ENCODE peak calls at places on chromosomes 2 and 18, in five cellular contexts. K is endodermal cell, R is heart left ventricle, C is H1, O is mucosa of descending colon. E is an unnamed sample. For H3K36me3, the result is how much of the 10 kb centered on the place peaks cover.

GRCh38 chr18:11925800-11926481 is 17.8 kb upstream of the MPPE1 start:
- DNase-seq in C (no peak), O (no peak), K (no peak), R (no peak), E (no peak)

GRCh38 chr18:24427484-24427883 is 1.0 kb downstream of the IMPACT start:
- DNase-seq in K (peak), R (no peak), C (no peak), O (no peak), E (no peak)

GRCh38 chr18:51288582-51288981 is 91.1 kb upstream of the MEX3C start:
- DNase-seq in K (no peak), O (no peak), R (no peak), C (no peak), E (no peak)

GRCh38 chr2:96116424-96116878 is at the start of gene ADRA2B:
- DNase-seq in K (peak), O (peak), C (peak), R (peak), E (peak)

GRCh38 chr18:63534615-63535014 is 7.6 kb upstream of the SERPINB12 start:
- DNase-seq in R (no peak), C (no peak), O (no peak), K (no peak), E (no peak)

GRCh38 chr2:9153589-9153988 is 53.0 kb upstream of the ASAP2 start:
- DNase-seq in R (no peak), O (no peak), K (no peak), C (no peak), E (no peak)

GRCh38 chr2:199819746-199820145 is 31.2 kb downstream of the FTCDNL1 start:
- DNase-seq in O (no peak), R (no peak), C (no peak), K (no peak), E (no peak)

GRCh38 chr2:222892321-222892720 is 31.5 kb downstream of the ACSL3 start:
- DNase-seq in K (no peak), C (no peak), R (no peak), O (no peak), E (no peak)

GRCh38 chr2:239881561-239882320 is 143.4 kb downstream of the NDUFA10 start:
- DNase-seq in C (no peak), O (no peak), K (no peak), R (no peak), E (no peak)

GRCh38 chr2:172084734-172085459 is 410 bp upstream of the DLX1 start:
- DNase-seq in R (peak), K (peak), C (no peak), O (peak), E (peak)

GRCh38 chr2:241772063-241772499 is 4.5 kb upstream of the GAL3ST2 start:
- DNase-seq in O (no peak), C (no peak), R (no peak), K (no peak), E (no peak)

GRCh38 chr2:134333646-134334189 is 79.8 kb downstream of the MGAT5 start:
- DNase-seq in O (no peak), R (no peak), C (no peak), K (no peak), E (no peak)

GRCh38 chr2:163682695-163683094 is 53.1 kb downstream of the FIGN start:
- DNase-seq in C (no peak), R (no peak), O (no peak), K (no peak), E (no peak)

GRCh38 chr2:73104933-73105332 is 7.8 kb downstream of the RAB11FIP5 start:
- DNase-seq in R (no peak), K (no peak), C (no peak), O (no peak), E (no peak)

GRCh38 chr2:175404839-175405238 is 223.3 kb upstream of the ATP5MC3 start:
- DNase-seq in O (no peak), C (no peak), K (no peak), R (no peak), E (no peak)

GRCh38 chr2:39938035-39938835 is 159.2 kb upstream of the THUMPD2 start:
- DNase-seq in R (no peak), O (no peak), K (no peak), C (no peak), E (no peak)

GRCh38 chr18:251572-251971 is 16.3 kb downstream of the THOC1 start:
- DNase-seq in O (no peak), R (no peak), C (no peak), K (no peak), E (no peak)

GRCh38 chr18:14921547-14921946 is 173.6 kb downstream of the ANKRD30B start:
- DNase-seq in K (no peak), R (no peak), C (no peak), O (no peak), E (no peak)

GRCh38 chr18:14086459-14087231 is 45.6 kb downstream of the ZNF519 start:
- DNase-seq in O (no peak), K (peak), C (peak), R (no peak), E (no peak)

GRCh38 chr2:107772380-107772779 is 54.3 kb upstream of the RGPD4 start:
- DNase-seq in C (no peak), K (no peak), O (no peak), R (no peak), E (no peak)

GRCh38 chr2:43221660-43222471 is 4.5 kb downstream of the ZFP36L2 start:
- DNase-seq in C (no peak), O (peak), K (peak), R (peak), E (peak)

GRCh38 chr2:74197983-74198460 is 393 bp upstream of the MTHFD2 start:
- DNase-seq in C (no peak), K (no peak), O (no peak), R (no peak), E (no peak)

GRCh38 chr18:78902795-78903435 is 76.7 kb upstream of the SALL3 start:
- DNase-seq in O (no peak), R (no peak), K (peak), C (no peak), E (no peak)

GRCh38 chr18:48326901-48327675 is 82.1 kb downstream of the ZBTB7C start:
- DNase-seq in O (no peak), C (no peak), R (no peak), K (no peak), E (no peak)

GRCh38 chr2:64888591-64889309 is 100.4 kb upstream of the SLC1A4 start:
- DNase-seq in O (no peak), K (peak), C (no peak), R (no peak), E (no peak)

GRCh38 chr2:190468814-190469569 is 60.8 kb downstream of the MFSD6 start:
- DNase-seq in R (peak), K (no peak), O (no peak), C (no peak), E (no peak)

GRCh38 chr2:18243831-18244230 is 316.6 kb downstream of the RDH14 start:
- DNase-seq in C (no peak), O (no peak), K (no peak), R (no peak), E (no peak)

GRCh38 chr2:129281761-129282160 is 697.7 kb upstream of the RAB6C start:
- DNase-seq in O (no peak), R (no peak), C (no peak), K (no peak), E (no peak)

GRCh38 chr2:228039752-228040534 is 141.5 kb downstream of the SPHKAP start:
- DNase-seq in O (no peak), K (no peak), R (no peak), C (no peak), E (no peak)

GRCh38 chr2:73859721-73860586 is 31.2 kb downstream of the STAMBP start:
- DNase-seq in O (no peak), K (no peak), R (no peak), C (no peak), E (no peak)

GRCh38 chr2:136151021-136151971 is 33.3 kb upstream of the CXCR4 start:
- DNase-seq in K (no peak), O (no peak), R (no peak), C (no peak), E (no peak)

GRCh38 chr18:55290898-55291297 is 297.1 kb downstream of the TCF4 start:
- DNase-seq in C (no peak), O (no peak), R (no peak), K (no peak), E (no peak)

GRCh38 chr18:48153641-48154481 is 223.4 kb upstream of the SMAD2 start:
- DNase-seq in O (no peak), R (no peak), C (no peak), K (peak), E (no peak)

GRCh38 chr2:85914525-85914881 is 25.7 kb upstream of the ST3GAL5 start:
- DNase-seq in O (no peak), K (no peak), R (no peak), C (no peak), E (no peak)

GRCh38 chr2:187360286-187360685 is 87.8 kb downstream of the CALCRL start:
- DNase-seq in C (no peak), K (no peak), R (no peak), O (no peak), E (no peak)

GRCh38 chr2:26245231-26245732 is 543 bp downstream of the HADHB start:
- DNase-seq in O (peak), C (no peak), K (peak), R (peak), E (peak)

GRCh38 chr2:201261471-201261870 is 1.1 kb downstream of the CASP8 start:
- DNase-seq in K (peak), C (no peak), O (peak), R (no peak), E (no peak)

GRCh38 chr2:127581050-127581345 is 45.5 kb downstream of the MYO7B start:
- DNase-seq in O (no peak), K (peak), C (no peak), R (no peak), E (no peak)

DNA sequence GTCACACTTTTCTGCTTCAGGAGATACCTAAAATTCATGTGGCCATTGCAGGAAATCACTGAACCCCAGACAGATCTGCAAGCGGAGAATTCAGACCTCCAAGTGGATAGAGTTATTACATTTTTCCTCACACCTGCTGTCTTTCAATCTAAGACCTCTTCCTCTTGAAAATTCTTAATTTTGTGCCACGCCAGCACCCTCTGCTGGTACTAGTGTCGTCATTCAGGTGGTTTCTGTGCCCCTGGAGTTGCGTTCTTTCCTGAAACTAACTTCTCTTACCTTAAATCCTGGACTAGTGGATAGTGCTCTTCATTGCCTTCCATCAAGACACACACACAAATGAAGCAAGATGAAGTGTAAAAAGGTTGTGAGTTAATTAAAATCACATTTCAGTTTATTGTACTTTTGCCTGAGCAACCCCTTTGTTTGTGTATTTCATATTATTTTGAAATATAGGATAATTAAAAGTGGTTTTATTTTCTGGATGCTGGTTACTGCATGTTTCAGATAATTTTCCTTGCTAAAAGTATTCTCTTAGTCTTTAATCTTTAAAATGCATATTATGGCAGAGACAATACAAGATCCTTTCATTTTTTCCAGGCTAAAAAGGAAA is 1.6 kb upstream of the DNER start:
- DNase-seq in C (no peak), O (no peak), R (no peak), K (peak), E (no peak)
- TF ChIP-seq CTCF in C (peak), O (no peak), R (peak), K (peak), E (peak)

DNA sequence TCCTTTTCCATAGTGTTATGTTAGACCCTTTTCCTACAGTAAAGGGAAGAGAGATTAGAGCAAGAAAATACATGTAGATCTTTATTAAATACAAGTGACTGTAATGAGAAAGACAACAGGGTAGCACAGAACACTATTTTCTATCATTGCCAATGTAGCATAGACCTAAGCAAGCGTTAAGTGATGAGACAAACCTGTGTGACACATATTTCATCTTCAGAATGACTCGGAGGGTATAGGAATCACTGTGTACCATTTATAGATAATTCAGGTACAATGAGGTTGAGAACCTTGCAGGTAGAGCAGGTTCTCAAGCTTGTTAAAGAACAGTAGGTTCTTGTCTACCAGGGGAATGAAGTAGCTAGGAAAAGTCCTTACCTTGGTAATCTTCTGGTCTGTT is 15.9 kb downstream of the PDIA6 start:
- DNase-seq in K (no peak), R (no peak), C (no peak), O (no peak), E (no peak)
- H3K36me3 ChIP-seq in K (half or more), R (half or more), C (half or more), O (under half), E (half or more)

DNA sequence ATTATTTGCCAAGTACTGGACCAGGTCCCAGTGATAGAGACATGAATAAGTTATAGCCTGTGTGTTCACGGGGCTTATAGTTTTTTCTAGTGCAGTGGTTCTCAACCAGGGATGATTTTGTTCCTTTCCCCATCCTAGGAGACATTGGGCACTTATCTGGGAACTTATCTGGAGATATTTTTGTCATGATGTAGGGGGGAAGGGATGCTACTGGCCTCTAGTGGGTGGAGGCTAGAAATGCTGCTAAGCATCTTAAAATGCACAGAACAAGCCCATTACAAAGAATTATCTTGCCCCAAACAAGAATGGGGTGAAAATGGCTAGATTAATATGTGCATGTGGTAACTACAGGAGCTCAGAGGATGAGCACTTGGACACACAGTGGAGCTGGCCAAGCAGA is 75.2 kb downstream of the KLHL29 start:
- DNase-seq in R (no peak), C (no peak), K (peak), O (no peak), E (no peak)
- TF ChIP-seq CTCF in R (peak), C (peak), K (peak), O (no peak), E (peak)

GRCh38 chr2:20037660-20038059 is 13.8 kb downstream of the LAPTM4A start:
- DNase-seq in R (no peak), O (no peak), K (no peak), C (no peak), E (no peak)
- H3K36me3 ChIP-seq in R (half or more), O (under half), K (half or more), C (half or more), E (half or more)

DNA sequence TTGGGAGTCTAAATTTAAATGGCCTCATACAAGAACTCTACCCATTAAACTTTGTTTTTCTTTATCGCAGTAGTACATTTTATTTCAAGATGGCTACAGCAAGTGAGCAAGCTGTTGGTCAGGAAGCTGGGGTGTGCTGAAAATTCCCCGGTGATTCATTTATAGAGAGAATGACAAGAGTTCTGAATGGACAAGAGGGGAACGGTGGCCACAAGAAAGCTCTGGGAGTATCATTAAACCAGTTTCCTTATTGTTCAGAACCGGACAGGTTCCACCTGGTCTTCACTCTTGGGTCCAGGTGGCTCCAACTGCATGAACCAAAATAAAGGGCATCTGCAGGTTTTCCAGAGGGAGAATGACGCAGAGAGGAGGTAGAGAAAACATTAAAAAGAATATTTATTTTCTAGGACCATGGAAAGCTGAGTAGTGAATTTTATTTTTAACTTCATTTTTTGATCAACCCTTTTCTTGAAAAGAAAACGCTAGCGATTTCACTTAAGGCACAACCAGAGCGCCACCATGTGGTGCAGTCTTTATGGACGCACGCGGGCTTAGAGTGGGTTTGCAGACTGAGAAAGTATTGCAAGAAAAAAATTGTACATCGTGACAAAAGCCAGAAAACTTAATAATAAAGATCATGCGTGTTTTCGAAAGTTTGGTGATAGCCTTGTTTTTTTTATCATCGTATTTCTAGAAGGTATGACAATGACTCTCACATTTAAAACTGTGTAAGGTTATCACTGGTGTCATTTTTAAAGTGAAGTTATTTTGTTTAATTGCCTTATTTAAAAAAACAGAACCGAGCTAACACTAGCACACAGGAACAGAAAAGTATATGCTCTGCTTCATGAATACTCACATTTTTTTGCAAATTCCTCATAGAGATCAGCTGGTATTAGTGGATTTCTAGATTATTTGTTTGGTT is 97.9 kb upstream of the NOL4 start:
- DNase-seq in K (peak), O (no peak), C (no peak), R (no peak), E (peak)
- TF ChIP-seq CTCF in K (peak), O (no peak), C (peak), R (peak), E (peak)